ENCODE peak calls at places on chromosome 2, in five cellular contexts. E is mesenchymal stem cell, C is neural progenitor cell, V is fibroblast of lung, I is GM23248. B is an unnamed sample.

GRCh38 chr2:107437265-107437664 is 389.4 kb upstream of the RGPD4 start:
- DNase-seq in E (no peak), C (no peak), V (no peak), I (no peak), B (no peak)

GRCh38 chr2:61471905-61472805 is 1.3 kb upstream of the USP34 start:
- DNase-seq in E (peak; percentile 53), C (peak; percentile 36), V (peak; percentile 21), I (peak; percentile 51), B (no peak)

GRCh38 chr2:241372376-241372992 is 16.4 kb downstream of the FARP2 start:
- DNase-seq in E (no peak), C (no peak), V (peak; percentile 43), I (no peak), B (no peak)

GRCh38 chr2:168234407-168235085 is 12.8 kb downstream of the STK39 start:
- DNase-seq in E (no peak), C (no peak), V (no peak), I (peak; percentile 13), B (no peak)

GRCh38 chr2:239239607-239240479 is 161.0 kb downstream of the HDAC4 start:
- DNase-seq in E (no peak), C (peak; percentile 44), V (peak; percentile 50), I (no peak), B (no peak)

GRCh38 chr2:40343904-40344303 is 108.0 kb downstream of the SLC8A1 start:
- DNase-seq in E (peak; percentile 32), C (no peak), V (peak; percentile 52), I (peak; percentile 87), B (no peak)

GRCh38 chr2:176521860-176522259 is 252.6 kb downstream of the MTX2 start:
- DNase-seq in E (no peak), C (no peak), V (no peak), I (no peak), B (no peak)

GRCh38 chr2:54461251-54461650 is 5.1 kb downstream of the SPTBN1 start:
- DNase-seq in E (peak; percentile 36), C (no peak), V (peak; percentile 90), I (peak; percentile 84), B (no peak)

GRCh38 chr2:207253946-207254345 is 88.2 kb upstream of the KLF7 start:
- DNase-seq in E (peak; percentile 84), C (no peak), V (peak; percentile 67), I (peak; percentile 96), B (no peak)
- H3K4me1 ChIP-seq in E (peaks cover 34% of the 10 kb centered on the region), C (peaks cover 33% of the 10 kb centered on the region), V (peaks cover 54% of the 10 kb centered on the region), I (peaks cover 93% of the 10 kb centered on the region), B (peaks cover 80% of the 10 kb centered on the region)

DNA sequence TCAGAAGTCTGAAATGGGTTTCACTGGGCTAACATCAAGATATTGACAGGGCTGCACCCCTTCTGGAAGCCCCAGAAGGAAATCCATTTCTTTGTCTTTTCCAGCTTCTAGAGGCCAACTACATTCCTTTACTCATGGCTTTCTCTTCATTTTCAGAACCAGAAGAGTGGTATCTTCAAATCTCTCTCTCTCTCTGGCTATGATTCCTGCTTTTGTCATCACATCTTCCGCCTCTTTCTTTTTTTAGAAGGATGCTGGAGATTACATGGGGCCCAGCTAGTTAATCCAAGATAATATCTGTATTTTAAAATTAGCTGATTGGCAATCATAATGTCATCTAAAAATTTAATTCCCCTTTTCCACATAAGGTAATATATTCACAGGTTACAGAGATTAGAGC is 23.8 kb downstream of the COL5A2 start:
- DNase-seq in E (no peak), C (no peak), V (no peak), I (peak; percentile 39), B (no peak)
- H2AFZ ChIP-seq in E (no peak overlapping the region), C (no peak overlapping the region), V (no peak overlapping the region), I (no peak overlapping the region), B (no peak overlapping the region)

DNA sequence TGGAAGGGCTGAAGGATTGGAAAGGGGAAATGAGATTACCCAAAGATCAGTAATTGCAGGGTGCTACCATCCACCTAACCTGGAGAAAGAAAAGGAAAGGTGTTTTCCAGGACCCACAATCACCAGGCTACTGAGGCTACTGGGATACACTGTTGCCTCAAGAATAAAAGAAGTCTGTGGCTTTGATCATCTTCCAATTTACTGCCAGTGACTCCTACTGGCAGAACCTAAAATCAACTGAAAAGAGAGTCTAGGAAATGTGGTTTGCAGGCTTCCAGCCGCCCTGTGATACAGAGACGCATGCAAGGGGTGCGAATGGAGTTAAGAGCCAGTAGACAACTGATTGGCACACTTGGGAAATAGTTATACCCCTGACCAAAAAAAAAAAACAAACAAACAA is 16.6 kb upstream of the TTL start:
- DNase-seq in E (peak; percentile 12), C (peak; percentile 24), V (peak; percentile 18), I (peak; percentile 64), B (no peak)
- H3K4me1 ChIP-seq in E (no peaks in the 10 kb centered on the region), C (no peaks in the 10 kb centered on the region), V (no peaks in the 10 kb centered on the region), I (no peaks in the 10 kb centered on the region), B (no peaks in the 10 kb centered on the region)

DNA sequence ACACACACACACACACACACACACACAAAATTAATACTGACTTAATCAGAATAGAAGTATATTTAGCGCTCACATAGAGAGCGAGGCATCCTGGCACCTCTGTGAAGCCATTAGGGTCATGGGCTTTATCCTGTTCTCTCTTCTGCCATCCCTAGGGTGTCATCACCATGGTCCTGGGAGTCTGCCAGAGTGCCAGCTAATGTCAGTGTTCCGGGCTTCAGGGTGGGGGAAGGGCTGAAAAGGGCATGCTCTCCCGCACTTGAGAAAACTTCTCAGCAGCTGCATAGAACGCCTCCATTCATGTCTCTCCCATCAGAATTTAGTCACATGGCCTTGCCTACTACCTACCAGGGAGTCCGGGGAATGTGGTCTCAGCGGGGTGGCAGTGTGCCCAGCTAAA is 19.7 kb upstream of the DYNC2LI1 start:
- DNase-seq in E (no peak), C (no peak), V (no peak), I (no peak), B (no peak)
- H2AFZ ChIP-seq in E (no peak overlapping the region), C (no peak overlapping the region), V (no peak overlapping the region), I (no peak overlapping the region), B (no peak overlapping the region)

DNA sequence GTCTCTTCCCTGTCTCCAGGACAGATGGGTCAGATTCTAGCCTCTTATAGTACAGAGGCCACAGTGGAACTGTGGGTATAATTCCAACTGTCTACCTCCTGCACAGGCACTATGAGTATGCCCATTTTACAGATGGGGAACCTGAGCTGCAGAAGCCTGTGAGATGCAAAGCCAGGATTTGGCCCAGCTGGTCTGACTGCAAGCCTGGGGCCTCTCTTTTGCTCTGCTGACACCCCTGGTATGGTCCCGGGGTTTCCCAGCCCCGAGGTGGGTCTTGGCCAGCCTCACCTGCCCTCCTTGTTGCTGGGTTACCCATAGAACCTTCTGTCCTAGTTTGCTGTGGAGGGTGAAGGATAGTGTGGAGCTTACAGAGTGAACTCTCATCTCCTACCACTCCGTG is 9.8 kb downstream of the HS6ST1 start:
- DNase-seq in E (no peak), C (no peak), V (no peak), I (no peak), B (no peak)
- H3K4me1 ChIP-seq in E (peaks cover 50% of the 10 kb centered on the region), C (peaks cover 48% of the 10 kb centered on the region), V (peaks cover 30% of the 10 kb centered on the region), I (peaks cover 23% of the 10 kb centered on the region), B (peaks cover 32% of the 10 kb centered on the region)

B was measured in keratinocyte.